ENCODE peak calls at places on chromosomes 6 and 20, in seven cellular contexts. W, X, V, Y, Z, Q and H are unnamed samples.

GRCh38 chr20:15359056-15359455 is 1021.6 kb upstream of the FLRT3 start:
- DNase-seq in W (no peak), X (peak), V (no peak), Y (peak), Z (no peak), Q (no peak), H (peak)

GRCh38 chr6:154302111-154302752 is 54.4 kb downstream of the IPCEF1 start:
- DNase-seq in W (peak), X (peak), V (no peak), Y (no peak), Z (no peak), Q (peak), H (peak)

GRCh38 chr6:17395112-17395511 is 1.7 kb downstream of the CAP2 start:
- DNase-seq in W (no peak), X (no peak), V (no peak), Y (no peak), Z (no peak), Q (no peak), H (no peak)

GRCh38 chr6:170081556-170081955 is 209.3 kb downstream of the DLL1 start:
- DNase-seq in W (no peak), X (no peak), V (no peak), Y (no peak), Z (no peak), Q (peak), H (no peak)

GRCh38 chr20:1169224-1169623 is 15.6 kb downstream of the TMEM74B start:
- DNase-seq in W (no peak), X (no peak), V (no peak), Y (no peak), Z (no peak), Q (no peak), H (no peak)

GRCh38 chr6:170050591-170051041 is 240.3 kb downstream of the DLL1 start:
- DNase-seq in W (no peak), X (no peak), V (no peak), Y (no peak), Z (no peak), Q (peak), H (no peak)

GRCh38 chr6:141107562-141108160 is 1025.1 kb upstream of the GJE1 start:
- DNase-seq in W (no peak), X (peak), V (no peak), Y (peak), Z (no peak), Q (no peak), H (peak)

GRCh38 chr6:33492093-33492492 is 37.7 kb downstream of the ZBTB9 start:
- DNase-seq in W (no peak), X (no peak), V (no peak), Y (no peak), Z (no peak), Q (no peak), H (no peak)

GRCh38 chr6:17280552-17281090 is 540 bp upstream of the RBM24 start:
- DNase-seq in W (peak), X (no peak), V (no peak), Y (no peak), Z (no peak), Q (peak), H (peak)

GRCh38 chr6:31558631-31559500 is 11.5 kb downstream of the NFKBIL1 start:
- DNase-seq in W (no peak), X (no peak), V (peak), Y (no peak), Z (peak), Q (peak), H (no peak)

GRCh38 chr6:99347804-99348203 is 1.7 kb downstream of the FAXC start:
- DNase-seq in W (no peak), X (no peak), V (no peak), Y (no peak), Z (no peak), Q (no peak), H (no peak)

GRCh38 chr20:56429496-56429895 is 17.4 kb downstream of the CASS4 start:
- DNase-seq in W (no peak), X (peak), V (no peak), Y (no peak), Z (no peak), Q (no peak), H (peak)

GRCh38 chr20:22560817-22561216 is 23.6 kb downstream of the FOXA2 start:
- DNase-seq in W (no peak), X (no peak), V (no peak), Y (no peak), Z (no peak), Q (no peak), H (no peak)

GRCh38 chr6:50113114-50113857 is 63.6 kb upstream of the DEFB112 start:
- DNase-seq in W (no peak), X (peak), V (no peak), Y (no peak), Z (no peak), Q (no peak), H (no peak)